ENCODE peak calls at places on chromosomes 1 and 21, in nine cellular contexts. One of them, this sample, is unnamed.

GRCh38 chr21:33761104-33762036 is 119.1 kb downstream of the ITSN1 start:
- DNase-seq in naive thymus-derived CD8-positive, alpha-beta T cell: no peak
- DNase-seq in neural crest cell: no peak
- DNase-seq in caudate nucleus: no peak
- DNase-seq in nucleus accumbens: no peak
- DNase-seq in H9: no peak
- DNase-seq in left lobe of liver: no peak
- DNase-seq in anterior cingulate cortex: no peak
- DNase-seq in activated CD4-positive, alpha-beta T cell treated with anti-CD3 and anti-CD28 coated beads for 48 hours: no peak
- DNase-seq in this sample: no peak

GRCh38 chr1:43152866-43153265 is 19.2 kb downstream of the EBNA1BP2 start:
- DNase-seq in naive thymus-derived CD8-positive, alpha-beta T cell: no peak
- DNase-seq in neural crest cell: no peak
- DNase-seq in caudate nucleus: no peak
- DNase-seq in nucleus accumbens: no peak
- DNase-seq in H9: no peak
- DNase-seq in left lobe of liver: no peak
- DNase-seq in anterior cingulate cortex: no peak
- DNase-seq in activated CD4-positive, alpha-beta T cell treated with anti-CD3 and anti-CD28 coated beads for 48 hours: no peak
- DNase-seq in this sample: no peak

GRCh38 chr1:216459651-216460200 is 36.5 kb upstream of the USH2A start:
- DNase-seq in naive thymus-derived CD8-positive, alpha-beta T cell: no peak
- DNase-seq in neural crest cell: no peak
- DNase-seq in caudate nucleus: no peak
- DNase-seq in nucleus accumbens: no peak
- DNase-seq in H9: no peak
- DNase-seq in left lobe of liver: no peak
- DNase-seq in anterior cingulate cortex: no peak
- DNase-seq in activated CD4-positive, alpha-beta T cell treated with anti-CD3 and anti-CD28 coated beads for 48 hours: no peak
- DNase-seq in this sample: no peak

GRCh38 chr1:161792740-161793139 is 26.6 kb downstream of the ATF6 start:
- DNase-seq in naive thymus-derived CD8-positive, alpha-beta T cell: no peak
- DNase-seq in neural crest cell: no peak
- DNase-seq in caudate nucleus: no peak
- DNase-seq in nucleus accumbens: no peak
- DNase-seq in H9: no peak
- DNase-seq in left lobe of liver: no peak
- DNase-seq in anterior cingulate cortex: no peak
- DNase-seq in activated CD4-positive, alpha-beta T cell treated with anti-CD3 and anti-CD28 coated beads for 48 hours: no peak
- DNase-seq in this sample: peak

GRCh38 chr21:34147835-34148804 is 74.7 kb downstream of the MRPS6 start:
- DNase-seq in naive thymus-derived CD8-positive, alpha-beta T cell: no peak
- DNase-seq in neural crest cell: no peak
- DNase-seq in caudate nucleus: no peak
- DNase-seq in nucleus accumbens: no peak
- DNase-seq in H9: no peak
- DNase-seq in left lobe of liver: no peak
- DNase-seq in anterior cingulate cortex: no peak
- DNase-seq in activated CD4-positive, alpha-beta T cell treated with anti-CD3 and anti-CD28 coated beads for 48 hours: no peak
- DNase-seq in this sample: no peak

GRCh38 chr21:46455575-46456385 is 2.9 kb upstream of the DIP2A start:
- DNase-seq in naive thymus-derived CD8-positive, alpha-beta T cell: no peak
- DNase-seq in neural crest cell: no peak
- DNase-seq in caudate nucleus: peak
- DNase-seq in nucleus accumbens: peak
- DNase-seq in H9: no peak
- DNase-seq in left lobe of liver: no peak
- DNase-seq in anterior cingulate cortex: peak
- DNase-seq in activated CD4-positive, alpha-beta T cell treated with anti-CD3 and anti-CD28 coated beads for 48 hours: no peak
- DNase-seq in this sample: no peak

GRCh38 chr1:15260418-15261154 is 13.6 kb downstream of the FHAD1 start:
- DNase-seq in naive thymus-derived CD8-positive, alpha-beta T cell: no peak
- DNase-seq in neural crest cell: no peak
- DNase-seq in caudate nucleus: no peak
- DNase-seq in nucleus accumbens: no peak
- DNase-seq in H9: no peak
- DNase-seq in left lobe of liver: no peak
- DNase-seq in anterior cingulate cortex: no peak
- DNase-seq in activated CD4-positive, alpha-beta T cell treated with anti-CD3 and anti-CD28 coated beads for 48 hours: no peak
- DNase-seq in this sample: no peak

GRCh38 chr1:55828031-55828430 is 612.9 kb upstream of the USP24 start:
- DNase-seq in naive thymus-derived CD8-positive, alpha-beta T cell: no peak
- DNase-seq in neural crest cell: no peak
- DNase-seq in caudate nucleus: no peak
- DNase-seq in nucleus accumbens: no peak
- DNase-seq in H9: no peak
- DNase-seq in left lobe of liver: no peak
- DNase-seq in anterior cingulate cortex: no peak
- DNase-seq in activated CD4-positive, alpha-beta T cell treated with anti-CD3 and anti-CD28 coated beads for 48 hours: no peak
- DNase-seq in this sample: no peak